ENCODE peak calls at places on chromosomes 7 and 10, in seven cellular contexts. T is iris pigment epithelial cell, S is colonic mucosa, P is EL, E is GM12878, I is C1 segment of cervical spinal cord, N is pancreas. W is an unnamed sample.

GRCh38 chr10:59898125-59898835 is 8.1 kb downstream of the CCDC6 start:
- DNase-seq in N (no peak), S (no peak), E (no peak), I (no peak), T (no peak), P (no peak), W (no peak)

GRCh38 chr10:75375828-75376227 is 25.7 kb downstream of the ZNF503 start:
- DNase-seq in P (no peak), T (no peak), I (no peak), S (no peak), N (no peak), E (peak; percentile 27), W (no peak)

GRCh38 chr10:88804083-88804812 is 1.7 kb downstream of the LIPM start:
- DNase-seq in N (no peak), P (no peak), T (no peak), S (no peak), I (no peak), E (no peak), W (no peak)

GRCh38 chr10:70682920-70683600 is 10.8 kb downstream of the ADAMTS14 start:
- DNase-seq in P (no peak), E (no peak), N (no peak), T (no peak), S (no peak), I (no peak), W (no peak)

GRCh38 chr7:144975882-144976281 is 140.0 kb upstream of the TPK1 start:
- DNase-seq in N (no peak), T (no peak), E (no peak), S (no peak), P (no peak), I (no peak), W (no peak)

GRCh38 chr7:68031180-68031943 is 1034.7 kb downstream of the TYW1 start:
- DNase-seq in T (no peak), E (no peak), S (no peak), I (no peak), N (no peak), P (no peak), W (no peak)

GRCh38 chr7:23136216-23136615 is 30.6 kb downstream of the KLHL7 start:
- DNase-seq in E (no peak), P (no peak), T (peak; percentile 29), N (no peak), I (no peak), S (no peak), W (no peak)

GRCh38 chr10:2341298-2341697 is 604.0 kb upstream of the ADARB2 start:
- DNase-seq in S (no peak), P (no peak), I (no peak), N (no peak), T (no peak), E (no peak), W (no peak)

GRCh38 chr10:80463868-80464267 is 9.8 kb downstream of the TSPAN14 start:
- DNase-seq in S (peak; percentile 21), T (no peak), I (no peak), P (no peak), N (peak; percentile 25), E (no peak), W (no peak)

GRCh38 chr7:151690597-151690996 is 170.9 kb upstream of the RHEB start:
- DNase-seq in N (no peak), P (peak; percentile 63), T (peak; percentile 84), I (no peak), E (no peak), S (no peak), W (no peak)

W was measured in left lobe of liver.